ENCODE peak calls at places on chromosomes 2 and 18, in five cellular contexts. U is SK-N-SH, E is lower lobe of right lung, N is tibial artery, H is ascending aorta. V is an unnamed sample.

GRCh38 chr18:62536005-62536404 is 13.2 kb downstream of the ZCCHC2 start:
- DNase-seq in U (no peak), E (no peak), N (no peak), H (no peak), V (no peak)

GRCh38 chr2:177692042-177692823 is 299.7 kb downstream of the AGPS start:
- DNase-seq in U (no peak), E (no peak), N (no peak), H (no peak), V (no peak)

GRCh38 chr2:85954918-85955420 is 66.2 kb upstream of the ST3GAL5 start:
- DNase-seq in U (no peak), E (peak; percentile 65), N (no peak), H (no peak), V (no peak)

GRCh38 chr18:43812627-43813026 is 535.3 kb upstream of the SYT4 start:
- DNase-seq in U (no peak), E (no peak), N (no peak), H (no peak), V (no peak)

GRCh38 chr18:71707400-71707799 is 836.7 kb downstream of the CBLN2 start:
- DNase-seq in U (no peak), E (no peak), N (no peak), H (no peak), V (no peak)

GRCh38 chr2:128361376-128362131 is 42.9 kb upstream of the HS6ST1 start:
- DNase-seq in U (no peak), E (no peak), N (peak; percentile 54), H (peak; percentile 63), V (no peak)

GRCh38 chr2:73987109-73987947 is 2.6 kb downstream of the TET3 start:
- DNase-seq in U (peak; percentile 62), E (peak; percentile 74), N (no peak), H (no peak), V (peak; percentile 46)

GRCh38 chr18:76518543-76519155 is 23.6 kb upstream of the ZNF516 start:
- DNase-seq in U (no peak), E (peak; percentile 59), N (peak; percentile 71), H (no peak), V (peak; percentile 82)

GRCh38 chr2:10019174-10019971 is 24.0 kb upstream of the KLF11 start:
- DNase-seq in U (no peak), E (peak; percentile 63), N (peak; percentile 61), H (no peak), V (peak; percentile 45)
- H3K4me1 ChIP-seq in U (no peaks in the 10 kb centered on the region), E (peaks cover 19% of the 10 kb centered on the region), N (no peaks in the 10 kb centered on the region), H (no peaks in the 10 kb centered on the region), V (no peaks in the 10 kb centered on the region)

DNA sequence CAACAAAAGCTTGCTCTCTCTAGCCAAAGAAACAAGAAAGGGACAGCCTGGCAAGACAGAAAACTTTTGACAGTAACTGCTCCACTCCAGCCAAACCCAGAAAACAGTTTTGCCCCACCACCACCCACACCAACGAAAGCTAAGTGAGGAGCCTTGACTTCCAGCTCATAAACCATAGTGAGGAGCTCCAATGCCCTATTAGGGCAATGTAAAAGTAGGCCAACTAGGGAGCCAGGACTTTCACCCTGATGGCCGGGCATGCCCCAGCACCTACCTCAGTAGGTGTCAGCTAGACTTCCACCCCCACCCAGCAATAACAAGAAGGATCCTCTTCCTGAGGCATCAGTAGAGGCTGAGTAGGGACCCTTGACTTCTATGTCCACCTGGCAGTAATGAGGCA is 35.4 kb downstream of the PELI1 start:
- DNase-seq in U (no peak), E (no peak), N (no peak), H (no peak), V (no peak)
- H3K4me1 ChIP-seq in U (peaks cover 17% of the 10 kb centered on the region), E (peaks cover 50% of the 10 kb centered on the region), N (no peaks in the 10 kb centered on the region), H (peaks cover 3% of the 10 kb centered on the region), V (peaks cover 1% of the 10 kb centered on the region)

GRCh38 chr2:43131051-43131889 is 95.1 kb downstream of the ZFP36L2 start:
- DNase-seq in U (peak; percentile 73), E (peak; percentile 89), N (peak; percentile 86), H (peak; percentile 85), V (peak; percentile 63)
- H3K4me1 ChIP-seq in U (peaks cover 11% of the 10 kb centered on the region), E (peaks cover 95% of the 10 kb centered on the region), N (peaks cover 8% of the 10 kb centered on the region), H (peaks cover 13% of the 10 kb centered on the region), V (peaks cover 14% of the 10 kb centered on the region)

DNA sequence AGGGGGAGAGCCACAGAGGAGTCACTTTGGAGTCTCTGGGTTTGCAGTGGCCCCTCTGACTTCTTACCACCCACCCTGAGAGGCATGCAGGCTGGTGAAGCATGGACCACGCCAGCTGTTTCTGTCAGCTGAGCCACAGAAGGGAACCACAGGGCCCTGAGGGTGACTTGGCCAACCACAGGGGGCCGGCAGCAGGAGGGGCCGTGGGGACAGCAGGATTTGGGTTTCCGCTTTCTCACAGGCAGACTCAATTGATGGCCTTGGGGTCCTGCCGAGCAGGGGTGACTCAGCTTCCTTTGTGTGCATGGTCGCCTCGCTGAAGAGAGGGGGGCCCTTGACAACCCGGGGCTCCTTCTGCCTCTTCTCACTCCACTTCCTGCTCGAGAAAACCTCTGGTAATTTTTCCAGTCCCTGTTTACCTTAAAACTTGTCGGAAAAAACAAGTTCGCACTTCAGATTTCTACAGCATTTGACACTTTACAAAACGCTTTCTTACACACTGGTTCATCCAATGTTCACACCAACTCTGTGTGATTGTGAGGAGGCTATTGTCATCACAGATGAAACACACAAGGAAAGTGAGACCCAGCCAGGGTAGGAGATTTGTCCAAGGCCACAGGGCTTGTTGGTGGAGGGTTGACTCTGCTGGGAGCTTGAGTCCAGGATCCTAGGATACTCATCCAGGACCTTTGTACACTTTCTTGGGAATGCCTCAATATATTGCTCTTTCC is 311.2 kb downstream of the LPIN1 start:
- DNase-seq in U (no peak), E (peak; percentile 52), N (peak; percentile 67), H (peak; percentile 65), V (no peak)
- H3K4me1 ChIP-seq in U (peaks cover 12% of the 10 kb centered on the region), E (no peaks in the 10 kb centered on the region), N (no peaks in the 10 kb centered on the region), H (no peaks in the 10 kb centered on the region), V (no peaks in the 10 kb centered on the region)

GRCh38 chr2:31142106-31142505 is 3.9 kb upstream of the GALNT14 start:
- DNase-seq in U (no peak), E (no peak), N (no peak), H (no peak), V (no peak)
- H3K4me1 ChIP-seq in U (no peaks in the 10 kb centered on the region), E (peaks cover 18% of the 10 kb centered on the region), N (peaks cover 2% of the 10 kb centered on the region), H (peaks cover 8% of the 10 kb centered on the region), V (peaks cover 2% of the 10 kb centered on the region)

DNA sequence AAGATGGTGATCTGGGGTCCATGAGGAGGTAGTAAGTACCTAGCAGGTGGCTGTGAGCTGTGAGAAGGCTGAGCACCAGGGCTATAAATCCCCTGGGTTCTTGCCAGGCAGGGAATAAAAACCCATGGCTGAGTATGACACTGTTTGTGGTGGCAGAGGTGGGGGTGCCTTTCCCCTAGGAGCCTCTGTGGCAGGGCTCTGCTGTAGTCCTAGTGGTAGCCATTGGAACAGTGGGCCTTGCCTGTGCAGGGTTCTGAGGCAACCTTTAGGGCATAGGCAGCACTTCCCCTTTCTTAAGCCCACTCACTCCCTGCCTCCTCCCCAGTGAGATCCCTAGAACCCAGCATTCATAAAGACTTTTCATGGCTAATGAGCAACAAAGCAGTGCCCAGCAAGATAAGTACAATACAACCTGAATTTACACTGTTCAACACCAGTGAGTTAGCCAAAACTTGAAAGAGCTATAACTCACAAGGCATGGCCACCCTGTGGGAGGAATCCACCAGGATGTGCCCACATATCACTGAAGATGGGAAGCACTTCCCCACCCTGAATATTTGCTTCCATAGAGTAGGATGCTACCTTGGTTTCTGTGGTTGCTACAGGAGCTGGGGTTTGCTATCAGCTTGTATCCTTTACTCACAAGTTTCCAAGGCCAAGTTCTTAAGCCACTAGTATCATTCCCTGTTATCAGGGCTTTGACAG is 100.9 kb upstream of the NEUROD1 start:
- DNase-seq in U (no peak), E (peak; percentile 37), N (no peak), H (no peak), V (no peak)
- H3K4me1 ChIP-seq in U (peaks cover 69% of the 10 kb centered on the region), E (peaks cover 15% of the 10 kb centered on the region), N (no peaks in the 10 kb centered on the region), H (no peaks in the 10 kb centered on the region), V (no peaks in the 10 kb centered on the region)

V was measured in right cardiac atrium.